ENCODE peak calls at places on chromosomes 4 and X, in five cellular contexts. V, S, U, B and E are unnamed samples.

GRCh38 chr4:189547537-189547936 is 393.1 kb upstream of the FRG1 start:
- DNase-seq in V (no peak), S (no peak), U (no peak), B (no peak), E (no peak)

GRCh38 chr4:89307446-89308160 is at the start of gene GPRIN3:
- DNase-seq in V (no peak), S (no peak), U (peak; percentile 86), B (no peak), E (peak; percentile 62)

GRCh38 chrX:23503835-23504539 is 163.3 kb upstream of the PRDX4 start:
- DNase-seq in V (peak; percentile 15), S (no peak), U (no peak), B (no peak), E (no peak)

GRCh38 chrX:69101655-69102251 is 63.5 kb downstream of the PJA1 start:
- DNase-seq in V (no peak), S (no peak), U (peak; percentile 59), B (no peak), E (no peak)

GRCh38 chrX:108584617-108585211 is 145.1 kb downstream of the COL4A5 start:
- DNase-seq in V (no peak), S (peak; percentile 34), U (peak; percentile 2), B (peak; percentile 1), E (peak; percentile 20)

GRCh38 chr4:41679991-41680390 is 68.5 kb downstream of the PHOX2B start:
- DNase-seq in V (no peak), S (no peak), U (no peak), B (no peak), E (no peak)

GRCh38 chr4:3710451-3711182 is 55.6 kb upstream of the ADRA2C start:
- DNase-seq in V (no peak), S (no peak), U (no peak), B (no peak), E (no peak)

GRCh38 chrX:102899940-102900916 is 36.8 kb upstream of the RAB40AL start:
- DNase-seq in V (peak; percentile 39), S (peak; percentile 74), U (peak; percentile 45), B (peak; percentile 33), E (peak; percentile 76)

GRCh38 chr4:152851226-152851625 is 71.5 kb downstream of the ARFIP1 start:
- DNase-seq in V (no peak), S (no peak), U (no peak), B (no peak), E (no peak)

GRCh38 chr4:139184129-139184528 is 7.1 kb upstream of the ELF2 start:
- DNase-seq in V (no peak), S (no peak), U (no peak), B (no peak), E (no peak)

GRCh38 chr4:7333024-7333780 is 101.5 kb downstream of the PSAPL1 start:
- DNase-seq in V (no peak), S (no peak), U (no peak), B (no peak), E (no peak)

GRCh38 chr4:12359420-12359819 is 930.7 kb upstream of the HS3ST1 start:
- DNase-seq in V (no peak), S (no peak), U (no peak), B (no peak), E (peak; percentile 4)

GRCh38 chr4:7266525-7267292 is 74.4 kb downstream of the SORCS2 start:
- DNase-seq in V (no peak), S (no peak), U (no peak), B (no peak), E (no peak)

GRCh38 chr4:25377572-25377882 is 464 bp downstream of the ANAPC4 start:
- DNase-seq in V (no peak), S (no peak), U (no peak), B (no peak), E (no peak)

GRCh38 chr4:8128096-8128856 is 30.3 kb downstream of the ABLIM2 start:
- DNase-seq in V (peak; percentile 10), S (no peak), U (peak; percentile 67), B (no peak), E (no peak)

GRCh38 chrX:69995400-69996101 is 54.2 kb downstream of the AWAT2 start:
- DNase-seq in V (no peak), S (no peak), U (no peak), B (no peak), E (no peak)

GRCh38 chr4:5165419-5166369 is 114.4 kb downstream of the STK32B start:
- DNase-seq in V (no peak), S (no peak), U (no peak), B (no peak), E (peak; percentile 0)

GRCh38 chr4:185958094-185958493 is 110.9 kb upstream of the TLR3 start:
- DNase-seq in V (peak; percentile 4), S (no peak), U (no peak), B (no peak), E (no peak)

GRCh38 chrX:21683910-21684309 is 25.8 kb upstream of the KLHL34 start:
- DNase-seq in V (no peak), S (no peak), U (no peak), B (no peak), E (no peak)

GRCh38 chr4:8745036-8745827 is 126.4 kb downstream of the HMX1 start:
- DNase-seq in V (no peak), S (no peak), U (peak; percentile 49), B (no peak), E (no peak)

GRCh38 chrX:34288782-34289181 is 156.7 kb upstream of the FAM47A start:
- DNase-seq in V (no peak), S (no peak), U (no peak), B (no peak), E (no peak)

GRCh38 chr4:88172987-88173386 is 14.5 kb upstream of the ABCG2 start:
- DNase-seq in V (no peak), S (no peak), U (no peak), B (no peak), E (no peak)

GRCh38 chr4:38317238-38317637 is 346.8 kb upstream of the KLF3 start:
- DNase-seq in V (no peak), S (peak; percentile 12), U (no peak), B (no peak), E (no peak)

GRCh38 chrX:153598541-153599191 is at the start of gene CCNQ:
- DNase-seq in V (no peak), S (peak; percentile 40), U (peak; percentile 57), B (no peak), E (peak; percentile 39)

GRCh38 chrX:42772874-42773273 is 5.1 kb downstream of the PPP1R2C start:
- DNase-seq in V (no peak), S (no peak), U (no peak), B (no peak), E (no peak)

GRCh38 chrX:10158279-10158939 is 1.6 kb downstream of the CLCN4 start:
- DNase-seq in V (no peak), S (no peak), U (peak; percentile 84), B (no peak), E (no peak)

GRCh38 chrX:56068274-56068758 is 163.8 kb upstream of the KLF8 start:
- DNase-seq in V (no peak), S (no peak), U (no peak), B (no peak), E (no peak)

GRCh38 chr4:24991015-24991414 is 39.7 kb downstream of the LGI2 start:
- DNase-seq in V (no peak), S (no peak), U (no peak), B (no peak), E (no peak)

GRCh38 chrX:137194164-137194563 is 160.4 kb upstream of the GPR101 start:
- DNase-seq in V (peak; percentile 12), S (peak; percentile 47), U (peak; percentile 16), B (peak; percentile 1), E (peak; percentile 70)
- TF ChIP-seq FOXM1 in V (no peak), S (no peak), U (no peak), B (no peak), E (no peak)

DNA sequence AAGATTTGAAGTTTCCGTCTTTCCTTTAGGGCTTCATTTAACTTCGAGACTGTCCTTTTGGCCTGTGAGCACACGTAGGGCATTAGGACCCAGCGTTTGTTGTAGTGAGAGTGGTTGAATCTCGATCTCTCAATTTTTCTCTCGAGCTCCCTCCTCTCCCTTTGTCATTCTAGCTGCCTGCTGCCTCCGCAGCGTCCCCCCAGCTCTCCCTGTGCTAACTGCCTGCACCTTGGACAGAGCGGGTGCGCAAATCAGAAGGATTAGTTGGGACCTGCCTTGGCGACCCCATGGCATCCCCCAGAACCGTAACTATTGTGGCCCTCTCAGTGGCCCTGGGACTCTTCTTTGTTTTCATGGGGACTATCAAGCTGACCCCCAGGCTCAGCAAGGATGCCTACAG is at the start of gene TMEM35A:
- DNase-seq in V (no peak), S (no peak), U (peak; percentile 54), B (no peak), E (no peak)
- TF ChIP-seq FOXM1 in V (no peak), S (no peak), U (no peak), B (no peak), E (no peak)

DNA sequence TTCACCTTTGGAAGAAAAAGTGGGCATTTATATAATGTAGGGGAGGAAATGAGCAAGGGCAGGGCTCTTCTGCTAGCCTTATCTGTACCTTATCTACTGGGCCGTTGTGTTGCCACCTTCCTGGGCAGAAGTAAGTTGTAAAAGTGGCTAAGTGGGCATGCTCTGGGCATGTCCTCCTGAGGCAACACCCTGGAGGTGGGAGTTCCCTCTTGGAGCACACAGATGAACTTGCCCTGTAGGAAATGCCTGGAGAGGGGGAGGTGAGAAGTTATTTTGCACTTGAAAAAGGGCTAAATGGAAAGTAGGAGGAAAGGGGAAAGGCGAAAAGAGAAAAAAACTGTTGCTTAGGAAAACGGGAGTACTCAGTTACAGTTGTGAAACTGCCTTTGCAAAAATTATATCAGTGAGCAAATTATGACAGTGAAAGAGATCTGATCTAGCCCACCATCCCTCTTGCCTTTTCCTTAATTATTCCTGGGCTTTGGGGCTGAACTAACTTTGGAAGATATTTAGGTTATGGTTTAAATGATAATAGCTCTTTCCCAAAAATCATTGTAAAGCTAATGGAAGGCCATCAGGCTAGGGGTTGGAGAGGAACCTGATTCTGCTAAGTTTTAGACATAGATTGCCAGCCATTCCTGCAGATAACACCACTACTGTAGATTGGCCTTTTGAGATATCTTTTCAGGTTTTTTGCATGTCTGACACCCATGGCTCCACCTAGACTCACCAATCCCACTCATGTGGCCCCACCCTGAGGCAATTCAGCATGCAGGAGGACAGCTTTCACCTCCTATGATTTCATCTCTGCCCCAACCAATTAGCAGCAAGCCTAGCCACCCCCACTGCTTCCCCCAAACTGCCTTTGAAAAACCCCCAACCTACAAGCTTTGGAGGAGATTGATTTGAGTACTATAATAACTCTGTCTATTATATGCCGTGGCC is 20.5 kb upstream of the ZNF81 start:
- DNase-seq in V (no peak), S (peak; percentile 11), U (no peak), B (no peak), E (no peak)
- TF ChIP-seq FOXM1 in V (no peak), S (no peak), U (no peak), B (no peak), E (no peak)

DNA sequence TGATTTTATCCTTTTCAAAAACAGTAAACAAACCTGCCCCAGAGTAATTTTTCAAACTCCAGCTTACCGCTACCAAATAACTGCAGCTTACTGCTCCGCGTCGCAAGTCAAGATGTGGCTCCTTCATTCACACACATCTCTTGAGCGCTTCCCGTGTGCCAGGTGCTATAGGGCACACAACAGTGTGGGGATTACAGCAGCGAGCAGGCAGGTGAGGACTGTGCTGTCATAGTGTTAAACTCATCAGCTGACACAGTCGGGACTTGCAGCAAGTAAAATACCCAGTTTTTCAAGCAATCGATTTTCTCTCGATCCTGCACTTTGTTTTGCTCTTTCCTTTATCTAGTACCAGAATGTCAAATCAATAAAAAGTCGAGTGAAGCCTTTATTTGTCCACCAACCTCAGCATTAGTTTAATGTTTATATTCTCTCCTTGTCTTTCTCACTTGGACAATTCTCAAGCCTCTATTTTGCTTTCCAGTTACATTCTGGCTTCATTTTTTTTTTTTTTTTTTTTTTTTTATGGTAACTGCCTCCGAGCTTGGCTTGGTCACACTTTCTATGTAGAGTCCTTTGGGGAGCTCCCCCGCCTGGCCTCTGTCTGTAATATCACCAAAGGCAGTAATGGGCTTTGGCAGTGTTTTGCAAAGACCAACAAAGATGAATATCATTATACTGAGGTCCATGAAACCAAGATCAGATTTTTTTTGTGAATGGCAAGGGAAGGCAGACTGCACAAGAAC is 8.3 kb upstream of the ASB5 start:
- DNase-seq in V (peak; percentile 39), S (peak; percentile 66), U (peak; percentile 51), B (no peak), E (peak; percentile 73)
- TF ChIP-seq FOXM1 in V (no peak), S (no peak), U (no peak), B (no peak), E (no peak)